ENCODE peak calls at places on chromosomes 5 and 9, in nine cellular contexts. H is stomach, F is GM12878, J is heart left ventricle, V is A549, L is GM12891, C is H54, A is adrenal gland, T is H1. Y is an unnamed sample.
A peak's percentile ranks its signal among the peaks of the same experiment; 100 is the strongest.

GRCh38 chr9:126805546-126806262 is 864 bp downstream of the ZBTB43 start:
- DNase-seq in H (peak; percentile 69), F (peak; percentile 65), J (peak; percentile 62), V (no peak), L (peak; percentile 47), C (peak; percentile 82), A (peak; percentile 86), T (no peak), Y (peak; percentile 93)

GRCh38 chr5:40736103-40736875 is 19.5 kb downstream of the TTC33 start:
- DNase-seq in H (no peak), F (peak; percentile 37), J (no peak), V (peak; percentile 49), L (no peak), C (peak; percentile 38), A (no peak), T (no peak), Y (peak; percentile 66)

GRCh38 chr5:157187046-157187754 is 6.6 kb downstream of the ITK start:
- DNase-seq in H (no peak), F (no peak), J (no peak), V (no peak), L (no peak), C (no peak), A (no peak), T (no peak), Y (no peak)

GRCh38 chr9:136539427-136540412 is 6.1 kb downstream of the NOTCH1 start:
- DNase-seq in H (peak; percentile 83), F (peak; percentile 70), J (peak; percentile 96), V (no peak), L (peak; percentile 86), C (no peak), A (peak; percentile 86), T (no peak), Y (no peak)

GRCh38 chr5:147887026-147887627 is 8.6 kb downstream of the SCGB3A2 start:
- DNase-seq in H (no peak), F (no peak), J (no peak), V (peak; percentile 5), L (no peak), C (no peak), A (no peak), T (no peak), Y (peak; percentile 41)

GRCh38 chr5:1003296-1003937 is 5.2 kb upstream of the NKD2 start:
- DNase-seq in H (peak; percentile 26), F (no peak), J (no peak), V (no peak), L (no peak), C (no peak), A (peak; percentile 24), T (no peak), Y (no peak)

GRCh38 chr5:95331358-95331757 is 46.5 kb upstream of the MCTP1 start:
- DNase-seq in H (no peak), F (no peak), J (no peak), V (no peak), L (no peak), C (no peak), A (no peak), T (no peak), Y (no peak)

GRCh38 chr9:112382501-112383364 is 2.8 kb downstream of the HSDL2 start:
- DNase-seq in H (no peak), F (no peak), J (no peak), V (no peak), L (no peak), C (no peak), A (no peak), T (no peak), Y (no peak)

DNA sequence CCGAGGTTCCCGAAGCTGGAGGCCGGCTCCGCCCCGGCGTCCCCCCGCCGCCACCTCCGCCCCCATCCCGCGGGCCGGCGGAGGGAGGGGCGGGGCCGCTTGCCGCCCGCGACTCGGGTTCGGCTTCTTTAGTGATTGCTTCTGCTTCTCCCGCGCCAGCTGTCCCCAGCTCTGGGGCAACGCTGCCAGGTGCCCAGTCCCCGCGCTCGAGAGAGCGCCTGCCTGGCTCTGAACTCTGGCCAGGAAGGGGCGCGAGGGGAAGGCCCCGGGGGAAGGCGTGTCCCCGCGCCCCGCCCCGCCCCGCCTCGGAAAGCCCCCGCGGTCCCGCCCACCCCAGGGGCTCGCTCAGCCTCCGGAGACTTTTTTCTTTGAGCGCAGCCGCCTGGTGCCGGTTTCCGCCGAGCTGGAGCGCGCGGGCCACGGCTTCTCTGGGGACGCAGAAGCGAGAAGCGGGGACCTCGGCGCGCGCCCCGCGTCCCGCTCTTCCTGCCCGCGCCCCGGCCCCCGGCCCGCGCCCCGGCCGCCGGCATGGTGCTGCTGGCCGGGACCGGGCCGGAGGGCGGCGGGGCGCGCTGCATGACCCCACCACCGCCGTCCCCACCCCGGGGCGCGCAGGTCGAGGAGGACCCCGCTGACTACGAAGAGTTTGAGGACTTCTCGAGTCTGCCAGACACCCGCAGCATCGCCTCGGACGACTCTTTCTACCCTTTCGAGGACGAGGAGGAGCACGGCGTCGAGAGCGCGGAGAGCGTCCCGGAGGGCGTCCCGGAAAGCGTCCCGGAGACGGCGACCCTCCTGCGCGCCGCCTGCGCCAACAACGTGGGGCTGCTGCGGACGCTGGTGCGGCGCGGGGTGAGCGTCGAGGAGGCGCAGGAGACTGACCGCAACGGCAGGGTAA is at the start of gene ANKRD33B:
- DNase-seq in H (peak; percentile 49), F (no peak), J (peak; percentile 79), V (peak; percentile 63), L (peak; percentile 81), C (peak; percentile 87), A (no peak), T (no peak), Y (peak; percentile 49)
- TF ChIP-seq POLR2A in H (no peak), F (peak; percentile 93), J (peak; percentile 40), V (peak; percentile 55), L (peak; percentile 73), C (peak; percentile 73), A (no peak), T (no peak), Y (no peak)

GRCh38 chr9:95508968-95509850 is 7.6 kb downstream of the PTCH1 start:
- DNase-seq in H (peak; percentile 81), F (peak; percentile 56), J (peak; percentile 86), V (peak; percentile 59), L (no peak), C (peak; percentile 89), A (peak; percentile 81), T (peak; percentile 82), Y (peak; percentile 65)

GRCh38 chr9:95511232-95511951 is 5.4 kb downstream of the PTCH1 start:
- DNase-seq in H (peak; percentile 50), F (no peak), J (no peak), V (peak; percentile 28), L (no peak), C (peak; percentile 92), A (no peak), T (peak; percentile 92), Y (peak; percentile 45)

GRCh38 chr9:95509851-95510529 is 6.8 kb downstream of the PTCH1 start:
- DNase-seq in H (no peak), F (no peak), J (peak; percentile 25), V (no peak), L (no peak), C (no peak), A (peak; percentile 45), T (no peak), Y (peak; percentile 36)

GRCh38 chr9:95511952-95512750 is 4.6 kb downstream of the PTCH1 start:
- DNase-seq in H (no peak), F (no peak), J (no peak), V (no peak), L (no peak), C (no peak), A (no peak), T (peak; percentile 64), Y (peak; percentile 24)

GRCh38 chr9:95510610-95511231 is 6.0 kb downstream of the PTCH1 start:
- DNase-seq in H (peak; percentile 93), F (peak; percentile 46), J (peak; percentile 88), V (peak; percentile 69), L (peak; percentile 70), C (peak; percentile 98), A (peak; percentile 88), T (peak; percentile 89), Y (peak; percentile 84)
- TF ChIP-seq POLR2A in H (no peak), F (peak; percentile 78), J (peak; percentile 64), V (no peak), L (no peak), C (peak; percentile 41), A (peak; percentile 40), T (peak; percentile 62), Y (peak; percentile 56)

DNA sequence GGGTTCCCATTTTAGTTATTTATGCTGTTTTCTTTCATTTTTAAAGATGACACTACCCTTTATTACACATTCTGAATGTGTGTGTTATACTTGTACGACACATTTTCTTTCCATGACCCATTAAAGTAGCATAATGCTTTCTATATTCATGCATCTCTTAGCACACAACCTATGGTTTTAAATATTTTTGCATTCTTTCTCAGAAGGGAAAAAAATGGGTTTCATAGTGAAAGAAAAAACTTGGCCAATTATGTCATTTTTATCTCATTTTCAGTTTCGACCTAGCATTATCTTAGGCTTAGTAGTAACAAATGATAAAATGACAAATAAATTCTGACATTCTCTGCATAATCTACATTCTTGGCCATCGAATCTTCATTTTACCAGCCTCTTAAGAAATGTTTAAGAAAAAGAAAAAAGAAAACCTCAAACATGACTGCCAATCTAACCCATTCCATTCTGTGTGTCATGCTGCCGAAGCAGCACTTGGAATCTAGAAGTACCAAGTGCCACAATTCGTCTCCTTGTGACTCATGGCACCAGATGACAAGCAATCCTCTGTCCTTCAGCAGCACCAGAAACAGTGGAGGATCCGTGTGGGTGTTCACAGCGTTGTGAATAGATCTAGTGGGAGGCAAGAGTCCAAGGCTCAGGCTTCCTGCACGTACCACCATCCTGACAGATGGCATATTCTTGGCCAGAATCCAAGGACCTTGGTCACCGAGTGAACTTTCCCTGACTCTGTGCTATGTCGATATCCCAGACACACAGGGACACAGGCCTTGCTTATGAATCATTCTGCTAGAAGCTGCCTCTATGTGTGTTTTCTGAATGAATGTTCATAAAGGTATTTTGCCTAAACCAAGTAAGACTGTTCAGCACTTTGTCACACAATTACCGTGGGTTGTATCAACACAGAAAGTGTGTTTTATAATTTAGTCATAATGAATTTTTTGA is 502.7 kb downstream of the NR2F1-AS1 start:
- DNase-seq in H (peak; percentile 25), F (peak; percentile 32), J (peak; percentile 65), V (peak; percentile 33), L (no peak), C (peak; percentile 13), A (peak; percentile 86), T (no peak), Y (no peak)
- TF ChIP-seq POLR2A in H (no peak), F (no peak), J (no peak), V (no peak), L (no peak), C (no peak), A (no peak), T (no peak), Y (no peak)

GRCh38 chr5:140677947-140678346 is 4.6 kb upstream of the DND1 start:
- DNase-seq in H (no peak), F (no peak), J (no peak), V (no peak), L (no peak), C (no peak), A (no peak), T (no peak), Y (no peak)

GRCh38 chr5:140674629-140675028 is 1.3 kb upstream of the DND1 start:
- DNase-seq in H (no peak), F (no peak), J (no peak), V (no peak), L (no peak), C (no peak), A (no peak), T (no peak), Y (no peak)

GRCh38 chr5:140674211-140674610 is 835 bp upstream of the DND1 start:
- DNase-seq in H (no peak), F (no peak), J (no peak), V (no peak), L (no peak), C (no peak), A (no peak), T (no peak), Y (no peak)

GRCh38 chr5:140673187-140673976 is at the start of gene DND1:
- DNase-seq in H (no peak), F (no peak), J (no peak), V (no peak), L (no peak), C (no peak), A (no peak), T (peak; percentile 57), Y (no peak)

DNA sequence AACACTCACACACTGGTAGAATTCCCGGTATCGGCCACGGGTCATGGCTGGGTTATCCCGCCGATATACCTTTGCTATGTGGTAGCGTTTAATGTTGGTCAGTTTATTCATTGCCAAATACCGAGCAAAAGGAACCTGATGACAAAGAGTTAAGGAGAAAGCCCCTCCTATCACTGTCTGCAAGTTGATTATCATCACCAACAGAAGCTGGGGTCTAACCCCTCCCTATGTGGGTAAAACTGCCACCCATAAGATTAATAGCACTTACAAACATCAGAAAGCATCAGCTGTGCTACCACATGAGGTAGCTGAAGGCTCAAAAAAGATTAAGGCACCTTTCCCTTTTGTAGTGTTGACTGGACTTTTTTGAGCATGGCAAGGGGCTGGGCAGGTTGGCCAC is 5.6 kb upstream of the DND1 start:
- DNase-seq in H (no peak), F (no peak), J (no peak), V (no peak), L (no peak), C (no peak), A (no peak), T (no peak), Y (peak; percentile 97)
- TF ChIP-seq POLR2A in H (no peak), F (no peak), J (no peak), V (no peak), L (no peak), C (no peak), A (no peak), T (no peak), Y (peak; percentile 33)

Y was measured in erythroblast.